ENCODE peak calls at places on chromosomes 7 and 10, in nine cellular contexts. Q is fibroblast of mammary gland, U is lower lobe of right lung, D is upper lobe of right lung, G is prostate gland, O is heart right ventricle, F is psoas muscle, J is AG04450, K is BJ. E is an unnamed sample.

GRCh38 chr10:12588091-12588850 is 238.9 kb downstream of the CAMK1D start:
- DNase-seq in O (no peak), K (peak), F (no peak), U (no peak), G (no peak), Q (no peak), D (no peak), J (no peak), E (peak)

GRCh38 chr10:102648889-102649752 is 4.8 kb downstream of the TRIM8 start:
- DNase-seq in G (peak), O (no peak), F (peak), Q (no peak), U (peak), D (peak), K (no peak), J (no peak), E (no peak)

GRCh38 chr10:47152861-47153349 is 147.1 kb upstream of the GDF10 start:
- DNase-seq in F (no peak), O (no peak), U (no peak), G (no peak), J (no peak), K (no peak), Q (peak), D (no peak), E (peak)

GRCh38 chr7:55410641-55411239 is 45.6 kb downstream of the LANCL2 start:
- DNase-seq in O (no peak), U (no peak), G (no peak), F (no peak), K (no peak), J (no peak), D (no peak), Q (no peak), E (no peak)

GRCh38 chr7:39952378-39952777 is 2.3 kb downstream of the CDK13 start:
- DNase-seq in D (no peak), Q (peak), F (no peak), O (no peak), J (no peak), U (no peak), K (no peak), G (no peak), E (peak)

GRCh38 chr7:7231005-7231404 is 48.7 kb downstream of the C1GALT1 start:
- DNase-seq in O (no peak), U (no peak), G (no peak), Q (no peak), K (no peak), J (no peak), D (no peak), F (no peak), E (no peak)

GRCh38 chr10:31832261-31832660 is 96.4 kb downstream of the ARHGAP12 start:
- DNase-seq in U (no peak), K (no peak), G (no peak), Q (no peak), O (no peak), J (no peak), F (no peak), D (no peak), E (no peak)

GRCh38 chr10:98269435-98269912 is 1.5 kb upstream of the LOXL4 start:
- DNase-seq in Q (peak), O (peak), K (peak), D (peak), U (peak), J (peak), G (peak), F (peak), E (peak)

GRCh38 chr10:51244739-51245138 is 170.5 kb downstream of the PRKG1 start:
- DNase-seq in K (peak), F (no peak), J (peak), U (no peak), G (no peak), Q (peak), D (no peak), O (peak), E (peak)

GRCh38 chr7:82745117-82745516 is 301.5 kb upstream of the CACNA2D1 start:
- DNase-seq in Q (no peak), U (no peak), K (no peak), G (no peak), D (no peak), J (no peak), F (no peak), O (no peak), E (peak)

DNA sequence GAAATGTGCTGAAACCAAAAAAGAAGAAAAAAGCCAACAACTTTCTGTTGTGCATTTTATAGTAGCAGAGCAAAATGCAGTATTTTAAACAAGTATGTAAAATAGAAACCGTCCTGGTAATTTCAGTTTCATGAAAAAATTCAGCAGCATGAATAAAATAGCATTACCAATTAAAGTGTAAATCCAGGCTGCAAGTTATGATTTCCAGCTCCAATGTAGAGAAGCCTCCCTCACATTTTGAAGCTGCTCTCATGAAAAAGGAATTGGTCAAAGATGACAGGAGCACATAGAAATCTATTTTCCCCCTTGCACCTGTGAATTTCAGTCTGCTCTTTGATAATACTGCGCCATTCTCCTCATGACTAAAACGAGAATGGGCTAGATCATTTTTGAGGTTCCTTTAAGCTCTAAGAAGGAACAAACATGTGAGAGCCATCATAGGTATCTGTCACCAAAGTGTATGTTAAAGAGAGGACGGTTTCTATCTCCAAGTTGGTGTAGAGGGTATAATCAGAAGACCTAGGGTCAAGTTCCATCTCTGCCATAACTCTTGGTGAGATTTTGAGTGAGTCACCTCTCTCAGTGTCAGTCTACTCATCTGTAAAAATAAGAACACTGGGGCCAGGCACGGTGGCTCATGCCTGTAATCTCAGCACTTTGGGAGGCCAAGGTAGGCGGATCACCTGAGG is 107.5 kb downstream of the MTPAP start:
- DNase-seq in Q (no peak), J (no peak), K (no peak), G (no peak), D (no peak), O (no peak), F (no peak), U (no peak), E (no peak)
- TF ChIP-seq CTCF in Q (no peak), J (no peak), K (no peak), G (no peak), D (no peak), O (no peak), F (no peak), U (no peak), E (no peak)

DNA sequence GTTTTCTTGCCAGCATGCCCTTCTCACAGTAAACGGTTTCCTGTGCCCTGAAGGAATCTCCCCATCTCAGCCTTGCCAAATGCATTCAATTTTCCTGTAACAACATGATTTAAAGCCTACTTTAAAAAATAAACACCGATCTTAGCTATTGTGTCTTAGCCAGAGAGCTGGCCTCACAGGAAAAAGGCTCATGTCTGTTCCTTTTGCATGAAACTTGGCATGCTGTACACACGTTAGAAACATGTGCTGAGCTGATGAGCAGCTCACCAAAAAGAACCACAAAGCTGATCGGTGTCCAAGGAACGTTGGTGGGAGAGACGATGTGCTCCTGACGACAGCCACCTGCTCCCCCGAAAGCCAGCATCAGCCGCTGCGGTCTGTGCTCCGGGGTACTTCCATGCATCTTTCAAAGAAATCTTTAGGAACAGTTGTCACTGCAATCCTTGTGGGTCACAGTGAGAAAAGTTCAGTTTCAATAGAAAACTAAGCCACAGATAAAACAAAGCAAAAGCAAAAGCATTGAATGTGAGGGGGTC is 135.9 kb downstream of the ADARB2 start:
- DNase-seq in Q (no peak), U (no peak), D (no peak), K (no peak), O (no peak), J (no peak), G (peak), F (no peak), E (no peak)
- H3K4me3 ChIP-seq in Q (no peak), U (no peak), D (no peak), K (no peak), O (no peak), J (no peak), G (no peak), F (no peak), E (no peak)

DNA sequence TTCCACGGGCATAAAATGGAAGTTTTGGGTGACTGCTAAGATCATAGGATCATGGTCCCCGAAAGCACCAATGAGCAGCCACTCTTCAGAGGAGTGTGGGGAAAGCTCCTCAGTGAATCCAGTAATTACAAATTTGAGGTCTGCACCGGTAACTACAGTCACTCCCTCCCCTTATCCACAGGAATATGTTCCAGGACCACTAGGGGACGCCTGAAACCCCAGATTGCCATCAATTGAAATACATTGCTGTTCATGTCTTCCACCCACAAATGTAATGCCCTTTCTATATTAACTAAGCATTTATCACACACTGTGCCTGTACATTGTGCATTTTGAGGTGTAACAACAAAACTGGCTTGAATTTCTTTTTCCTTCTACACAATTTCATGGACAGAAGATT is 447.9 kb upstream of the PFKP start:
- DNase-seq in Q (no peak), J (no peak), K (no peak), F (no peak), D (no peak), U (no peak), O (no peak), G (no peak), E (no peak)
- TF ChIP-seq CTCF in Q (no peak), J (peak), K (no peak), F (no peak), D (no peak), U (no peak), O (no peak), G (no peak), E (no peak)

GRCh38 chr7:99928188-99928587 is 1.2 kb downstream of the GJC3 start:
- DNase-seq in G (no peak), Q (no peak), U (no peak), J (no peak), O (no peak), D (no peak), K (no peak), F (no peak), E (no peak)
- H3K4me3 ChIP-seq in G (no peak), Q (no peak), U (no peak), J (no peak), O (no peak), D (no peak), K (no peak), F (no peak), E (no peak)

DNA sequence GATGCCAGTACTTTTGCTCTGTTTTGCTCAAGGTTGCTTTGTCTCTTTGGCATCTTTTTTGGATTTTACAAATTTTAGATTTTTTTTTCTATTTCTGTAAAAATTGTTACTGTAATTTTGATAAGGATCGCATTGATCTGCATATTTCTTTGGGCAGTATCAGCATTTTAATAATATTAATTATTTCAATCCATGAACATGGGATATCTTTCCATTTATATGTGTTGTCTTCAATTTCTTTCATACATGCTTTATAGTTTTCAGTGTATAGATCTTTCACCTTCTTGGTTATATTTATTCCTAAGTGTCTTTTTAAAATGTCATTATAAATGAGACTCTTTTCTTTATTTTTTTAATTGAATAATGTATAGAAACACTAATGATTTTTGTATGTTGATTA is 301.6 kb upstream of the SEMA3D start:
- DNase-seq in U (no peak), F (no peak), K (no peak), D (no peak), O (no peak), Q (no peak), G (no peak), J (no peak), E (no peak)
- TF ChIP-seq CTCF in U (no peak), F (no peak), K (no peak), D (no peak), O (no peak), Q (no peak), G (no peak), J (no peak), E (no peak)

E was measured in AG10803.